ENCODE peak calls at places on chromosomes 7 and 10, in four cellular contexts. One of them, this sample, is unnamed.

GRCh38 chr10:62083868-62084267 is 182.4 kb downstream of the ARID5B start:
- DNase-seq in activated CD8-positive, alpha-beta T cell treated with anti-CD3 and anti-CD28 coated beads for 36 hours: no peak
- DNase-seq in PC-3: peak
- DNase-seq in SJCRH30: peak
- DNase-seq in this sample: no peak

GRCh38 chr10:79385804-79386531 is 38.7 kb downstream of the PPIF start:
- DNase-seq in activated CD8-positive, alpha-beta T cell treated with anti-CD3 and anti-CD28 coated beads for 36 hours: no peak
- DNase-seq in PC-3: no peak
- DNase-seq in SJCRH30: no peak
- DNase-seq in this sample: peak

GRCh38 chr7:26375604-26376207 is 84.0 kb downstream of the SNX10 start:
- DNase-seq in activated CD8-positive, alpha-beta T cell treated with anti-CD3 and anti-CD28 coated beads for 36 hours: peak
- DNase-seq in PC-3: no peak
- DNase-seq in SJCRH30: no peak
- DNase-seq in this sample: no peak

GRCh38 chr10:31832261-31832660 is 96.4 kb downstream of the ARHGAP12 start:
- DNase-seq in activated CD8-positive, alpha-beta T cell treated with anti-CD3 and anti-CD28 coated beads for 36 hours: no peak
- DNase-seq in PC-3: no peak
- DNase-seq in SJCRH30: no peak
- DNase-seq in this sample: no peak

GRCh38 chr7:155815332-155816191 is 3.3 kb upstream of the SHH start:
- DNase-seq in activated CD8-positive, alpha-beta T cell treated with anti-CD3 and anti-CD28 coated beads for 36 hours: peak
- DNase-seq in PC-3: peak
- DNase-seq in SJCRH30: peak
- DNase-seq in this sample: peak

GRCh38 chr10:13894412-13895093 is 307.8 kb downstream of the PRPF18 start:
- DNase-seq in activated CD8-positive, alpha-beta T cell treated with anti-CD3 and anti-CD28 coated beads for 36 hours: no peak
- DNase-seq in PC-3: peak
- DNase-seq in SJCRH30: no peak
- DNase-seq in this sample: no peak

GRCh38 chr10:7199152-7199760 is 211.6 kb downstream of the SFMBT2 start:
- DNase-seq in activated CD8-positive, alpha-beta T cell treated with anti-CD3 and anti-CD28 coated beads for 36 hours: no peak
- DNase-seq in PC-3: no peak
- DNase-seq in SJCRH30: no peak
- DNase-seq in this sample: no peak

GRCh38 chr7:17369686-17370426 is 71.4 kb downstream of the AHR start:
- DNase-seq in activated CD8-positive, alpha-beta T cell treated with anti-CD3 and anti-CD28 coated beads for 36 hours: no peak
- DNase-seq in PC-3: peak
- DNase-seq in SJCRH30: no peak
- DNase-seq in this sample: no peak

GRCh38 chr7:13061115-13061514 is 373.7 kb downstream of the ARL4A start:
- DNase-seq in activated CD8-positive, alpha-beta T cell treated with anti-CD3 and anti-CD28 coated beads for 36 hours: no peak
- DNase-seq in PC-3: peak
- DNase-seq in SJCRH30: no peak
- DNase-seq in this sample: no peak

GRCh38 chr7:12921751-12922345 is 234.4 kb downstream of the ARL4A start:
- DNase-seq in activated CD8-positive, alpha-beta T cell treated with anti-CD3 and anti-CD28 coated beads for 36 hours: no peak
- DNase-seq in PC-3: no peak
- DNase-seq in SJCRH30: no peak
- DNase-seq in this sample: no peak

GRCh38 chr7:7808156-7808555 is 89.7 kb upstream of the RPA3 start:
- DNase-seq in activated CD8-positive, alpha-beta T cell treated with anti-CD3 and anti-CD28 coated beads for 36 hours: no peak
- DNase-seq in PC-3: peak
- DNase-seq in SJCRH30: no peak
- DNase-seq in this sample: no peak

GRCh38 chr10:126646101-126646500 is 24.4 kb downstream of the C10orf90 start:
- DNase-seq in activated CD8-positive, alpha-beta T cell treated with anti-CD3 and anti-CD28 coated beads for 36 hours: no peak
- DNase-seq in PC-3: peak
- DNase-seq in SJCRH30: no peak
- DNase-seq in this sample: no peak

GRCh38 chr7:45697576-45698136 is 123.5 kb downstream of the ADCY1 start:
- DNase-seq in activated CD8-positive, alpha-beta T cell treated with anti-CD3 and anti-CD28 coated beads for 36 hours: no peak
- DNase-seq in PC-3: no peak
- DNase-seq in SJCRH30: no peak
- DNase-seq in this sample: no peak

GRCh38 chr10:125482108-125482507 is 200.9 kb downstream of the TEX36 start:
- DNase-seq in activated CD8-positive, alpha-beta T cell treated with anti-CD3 and anti-CD28 coated beads for 36 hours: no peak
- DNase-seq in PC-3: no peak
- DNase-seq in SJCRH30: no peak
- DNase-seq in this sample: no peak

GRCh38 chr10:34580643-34581042 is 234.5 kb downstream of the PARD3 start:
- DNase-seq in activated CD8-positive, alpha-beta T cell treated with anti-CD3 and anti-CD28 coated beads for 36 hours: no peak
- DNase-seq in PC-3: peak
- DNase-seq in SJCRH30: peak
- DNase-seq in this sample: no peak

GRCh38 chr7:151009340-151010001 is 14.8 kb downstream of the ATG9B start:
- DNase-seq in activated CD8-positive, alpha-beta T cell treated with anti-CD3 and anti-CD28 coated beads for 36 hours: peak
- DNase-seq in PC-3: no peak
- DNase-seq in SJCRH30: no peak
- DNase-seq in this sample: peak

GRCh38 chr7:2567663-2568238 is 9.0 kb downstream of the IQCE start:
- DNase-seq in activated CD8-positive, alpha-beta T cell treated with anti-CD3 and anti-CD28 coated beads for 36 hours: no peak
- DNase-seq in PC-3: no peak
- DNase-seq in SJCRH30: peak
- DNase-seq in this sample: no peak

GRCh38 chr7:49660170-49660783 is 113.2 kb upstream of the VWC2 start:
- DNase-seq in activated CD8-positive, alpha-beta T cell treated with anti-CD3 and anti-CD28 coated beads for 36 hours: no peak
- DNase-seq in PC-3: no peak
- DNase-seq in SJCRH30: no peak
- DNase-seq in this sample: no peak

GRCh38 chr10:5566606-5567005 is 41.8 kb downstream of the CALML3 start:
- DNase-seq in activated CD8-positive, alpha-beta T cell treated with anti-CD3 and anti-CD28 coated beads for 36 hours: peak
- DNase-seq in PC-3: peak
- DNase-seq in SJCRH30: no peak
- DNase-seq in this sample: peak